ENCODE peak calls at places on chromosomes 2 and 18, in four cellular contexts. One of them, this sample, is unnamed.

GRCh38 chr2:97751752-97752151 is 38.4 kb downstream of the ZAP70 start:
- DNase-seq in uterus: no peak
- DNase-seq in cardiac muscle cell: peak; percentile 36
- DNase-seq in OCI-LY7: no peak
- DNase-seq in this sample: peak; percentile 75

GRCh38 chr2:100213595-100213994 is 71.2 kb upstream of the AFF3 start:
- DNase-seq in uterus: no peak
- DNase-seq in cardiac muscle cell: no peak
- DNase-seq in OCI-LY7: no peak
- DNase-seq in this sample: no peak

GRCh38 chr2:46385786-46386577 is 88.8 kb downstream of the EPAS1 start:
- DNase-seq in uterus: no peak
- DNase-seq in cardiac muscle cell: peak; percentile 75
- DNase-seq in OCI-LY7: no peak
- DNase-seq in this sample: peak; percentile 33

GRCh38 chr2:222572761-222573174 is 83.1 kb downstream of the FARSB start:
- DNase-seq in uterus: no peak
- DNase-seq in cardiac muscle cell: peak; percentile 75
- DNase-seq in OCI-LY7: no peak
- DNase-seq in this sample: peak; percentile 80

GRCh38 chr2:23330214-23330613 is 54.8 kb upstream of the KLHL29 start:
- DNase-seq in uterus: no peak
- DNase-seq in cardiac muscle cell: peak; percentile 28
- DNase-seq in OCI-LY7: no peak
- DNase-seq in this sample: peak; percentile 12

GRCh38 chr2:128376241-128377041 is 57.8 kb upstream of the HS6ST1 start:
- DNase-seq in uterus: peak; percentile 17
- DNase-seq in cardiac muscle cell: no peak
- DNase-seq in OCI-LY7: no peak
- DNase-seq in this sample: no peak

GRCh38 chr2:36367497-36368353 is 12.1 kb downstream of the CRIM1 start:
- DNase-seq in uterus: no peak
- DNase-seq in cardiac muscle cell: peak; percentile 41
- DNase-seq in OCI-LY7: no peak
- DNase-seq in this sample: peak; percentile 60

GRCh38 chr2:44941551-44942234 is at the start of gene SIX3:
- DNase-seq in uterus: no peak
- DNase-seq in cardiac muscle cell: no peak
- DNase-seq in OCI-LY7: no peak
- DNase-seq in this sample: no peak

GRCh38 chr2:27958711-27959378 is 68.3 kb downstream of the BABAM2 start:
- DNase-seq in uterus: no peak
- DNase-seq in cardiac muscle cell: peak; percentile 29
- DNase-seq in OCI-LY7: no peak
- DNase-seq in this sample: no peak

GRCh38 chr2:175855794-175856453 is 146.1 kb downstream of the LNPK start:
- DNase-seq in uterus: no peak
- DNase-seq in cardiac muscle cell: no peak
- DNase-seq in OCI-LY7: no peak
- DNase-seq in this sample: no peak

GRCh38 chr2:70928366-70928765 is 7.3 kb upstream of the ATP6V1B1 start:
- DNase-seq in uterus: no peak
- DNase-seq in cardiac muscle cell: no peak
- DNase-seq in OCI-LY7: no peak
- DNase-seq in this sample: no peak

GRCh38 chr2:198316852-198317395 is 512.5 kb downstream of the PLCL1 start:
- DNase-seq in uterus: no peak
- DNase-seq in cardiac muscle cell: no peak
- DNase-seq in OCI-LY7: no peak
- DNase-seq in this sample: no peak

GRCh38 chr2:20514596-20515269 is 67.9 kb downstream of the RHOB start:
- DNase-seq in uterus: no peak
- DNase-seq in cardiac muscle cell: peak; percentile 98
- DNase-seq in OCI-LY7: no peak
- DNase-seq in this sample: peak; percentile 99

GRCh38 chr2:12717988-12718661 is 1.4 kb downstream of the TRIB2 start:
- DNase-seq in uterus: peak; percentile 45
- DNase-seq in cardiac muscle cell: peak; percentile 49
- DNase-seq in OCI-LY7: peak; percentile 41
- DNase-seq in this sample: no peak

GRCh38 chr18:3599235-3599634 is 149.3 kb downstream of the TGIF1 start:
- DNase-seq in uterus: no peak
- DNase-seq in cardiac muscle cell: no peak
- DNase-seq in OCI-LY7: no peak
- DNase-seq in this sample: no peak

GRCh38 chr2:227365833-227366232 is 13.3 kb downstream of the TM4SF20 start:
- DNase-seq in uterus: no peak
- DNase-seq in cardiac muscle cell: peak; percentile 53
- DNase-seq in OCI-LY7: no peak
- DNase-seq in this sample: peak; percentile 50

GRCh38 chr2:195352581-195352980 is 304.4 kb upstream of the SLC39A10 start:
- DNase-seq in uterus: no peak
- DNase-seq in cardiac muscle cell: no peak
- DNase-seq in OCI-LY7: no peak
- DNase-seq in this sample: no peak

GRCh38 chr18:52426041-52426440 is 86.0 kb downstream of the DCC start:
- DNase-seq in uterus: no peak
- DNase-seq in cardiac muscle cell: no peak
- DNase-seq in OCI-LY7: no peak
- DNase-seq in this sample: no peak

GRCh38 chr2:48713647-48714046 is 41.9 kb downstream of the LHCGR start:
- DNase-seq in uterus: no peak
- DNase-seq in cardiac muscle cell: no peak
- DNase-seq in OCI-LY7: no peak
- DNase-seq in this sample: no peak

GRCh38 chr2:215749092-215749957 is 264.0 kb downstream of the MREG start:
- DNase-seq in uterus: peak; percentile 74
- DNase-seq in cardiac muscle cell: peak; percentile 83
- DNase-seq in OCI-LY7: no peak
- DNase-seq in this sample: peak; percentile 73

GRCh38 chr2:111168528-111168929 is 47.8 kb downstream of the BCL2L11 start:
- DNase-seq in uterus: peak; percentile 39
- DNase-seq in cardiac muscle cell: peak; percentile 61
- DNase-seq in OCI-LY7: peak; percentile 12
- DNase-seq in this sample: peak; percentile 73

GRCh38 chr18:43934322-43935050 is 657.2 kb upstream of the SYT4 start:
- DNase-seq in uterus: no peak
- DNase-seq in cardiac muscle cell: no peak
- DNase-seq in OCI-LY7: no peak
- DNase-seq in this sample: peak; percentile 5

GRCh38 chr18:47752796-47753645 is 177.4 kb downstream of the SMAD2 start:
- DNase-seq in uterus: no peak
- DNase-seq in cardiac muscle cell: no peak
- DNase-seq in OCI-LY7: no peak
- DNase-seq in this sample: no peak

GRCh38 chr18:35205199-35205712 is 35.6 kb upstream of the ZNF397 start:
- DNase-seq in uterus: no peak
- DNase-seq in cardiac muscle cell: no peak
- DNase-seq in OCI-LY7: no peak
- DNase-seq in this sample: no peak

GRCh38 chr2:150806336-150806735 is 318.9 kb upstream of the RND3 start:
- DNase-seq in uterus: no peak
- DNase-seq in cardiac muscle cell: peak; percentile 43
- DNase-seq in OCI-LY7: no peak
- DNase-seq in this sample: peak; percentile 41

GRCh38 chr2:65420712-65421431 is 11.5 kb downstream of the SPRED2 start:
- DNase-seq in uterus: no peak
- DNase-seq in cardiac muscle cell: peak; percentile 60
- DNase-seq in OCI-LY7: peak; percentile 83
- DNase-seq in this sample: peak; percentile 57

GRCh38 chr2:173149491-173149890 is 73.8 kb downstream of the MAP3K20 start:
- DNase-seq in uterus: no peak
- DNase-seq in cardiac muscle cell: no peak
- DNase-seq in OCI-LY7: no peak
- DNase-seq in this sample: peak; percentile 26

GRCh38 chr18:78703297-78703696 is 276.3 kb upstream of the SALL3 start:
- DNase-seq in uterus: no peak
- DNase-seq in cardiac muscle cell: no peak
- DNase-seq in OCI-LY7: no peak
- DNase-seq in this sample: no peak

GRCh38 chr2:28620371-28620793 is 124.5 kb downstream of the PLB1 start:
- DNase-seq in uterus: no peak
- DNase-seq in cardiac muscle cell: no peak
- DNase-seq in OCI-LY7: no peak
- DNase-seq in this sample: no peak

GRCh38 chr2:207135801-207136457 is 29.8 kb downstream of the KLF7 start:
- DNase-seq in uterus: no peak
- DNase-seq in cardiac muscle cell: no peak
- DNase-seq in OCI-LY7: no peak
- DNase-seq in this sample: no peak

GRCh38 chr2:239402666-239403065 is 1.8 kb upstream of the HDAC4 start:
- DNase-seq in uterus: no peak
- DNase-seq in cardiac muscle cell: no peak
- DNase-seq in OCI-LY7: no peak
- DNase-seq in this sample: no peak

GRCh38 chr2:68465081-68465916 is 1.8 kb downstream of the FBXO48 start:
- DNase-seq in uterus: no peak
- DNase-seq in cardiac muscle cell: no peak
- DNase-seq in OCI-LY7: no peak
- DNase-seq in this sample: peak; percentile 24

GRCh38 chr18:13614701-13615288 is 111.6 kb downstream of the FAM210A start:
- DNase-seq in uterus: no peak
- DNase-seq in cardiac muscle cell: no peak
- DNase-seq in OCI-LY7: peak; percentile 67
- DNase-seq in this sample: no peak

GRCh38 chr18:60485207-60485606 is 112.6 kb upstream of the MC4R start:
- DNase-seq in uterus: no peak
- DNase-seq in cardiac muscle cell: peak; percentile 5
- DNase-seq in OCI-LY7: no peak
- DNase-seq in this sample: peak; percentile 35

GRCh38 chr2:230590333-230590732 is 122.3 kb upstream of the CAB39 start:
- DNase-seq in uterus: no peak
- DNase-seq in cardiac muscle cell: no peak
- DNase-seq in OCI-LY7: no peak
- DNase-seq in this sample: no peak

GRCh38 chr2:191885103-191885502 is 38.2 kb upstream of the CAVIN2 start:
- DNase-seq in uterus: no peak
- DNase-seq in cardiac muscle cell: no peak
- DNase-seq in OCI-LY7: no peak
- DNase-seq in this sample: no peak

GRCh38 chr2:30366199-30366691 is 80.8 kb upstream of the LCLAT1 start:
- DNase-seq in uterus: no peak
- DNase-seq in cardiac muscle cell: no peak
- DNase-seq in OCI-LY7: no peak
- DNase-seq in this sample: no peak

GRCh38 chr2:163808406-163808805 is 72.6 kb upstream of the FIGN start:
- DNase-seq in uterus: no peak
- DNase-seq in cardiac muscle cell: peak; percentile 2
- DNase-seq in OCI-LY7: no peak
- DNase-seq in this sample: peak; percentile 24
- TF ChIP-seq CTCF in uterus: no peak
- TF ChIP-seq CTCF in cardiac muscle cell: no peak
- TF ChIP-seq CTCF in OCI-LY7: no peak
- TF ChIP-seq CTCF in this sample: no peak

GRCh38 chr2:126658910-126659613 is 3.1 kb downstream of the GYPC start:
- DNase-seq in uterus: peak; percentile 46
- DNase-seq in cardiac muscle cell: peak; percentile 88
- DNase-seq in OCI-LY7: peak; percentile 78
- DNase-seq in this sample: peak; percentile 75
- H3K4me3 ChIP-seq in uterus: no peak overlapping the region
- H3K4me3 ChIP-seq in cardiac muscle cell: no peak overlapping the region
- H3K4me3 ChIP-seq in OCI-LY7: peak overlapping the region; percentile 74
- H3K4me3 ChIP-seq in this sample: no peak overlapping the region

DNA sequence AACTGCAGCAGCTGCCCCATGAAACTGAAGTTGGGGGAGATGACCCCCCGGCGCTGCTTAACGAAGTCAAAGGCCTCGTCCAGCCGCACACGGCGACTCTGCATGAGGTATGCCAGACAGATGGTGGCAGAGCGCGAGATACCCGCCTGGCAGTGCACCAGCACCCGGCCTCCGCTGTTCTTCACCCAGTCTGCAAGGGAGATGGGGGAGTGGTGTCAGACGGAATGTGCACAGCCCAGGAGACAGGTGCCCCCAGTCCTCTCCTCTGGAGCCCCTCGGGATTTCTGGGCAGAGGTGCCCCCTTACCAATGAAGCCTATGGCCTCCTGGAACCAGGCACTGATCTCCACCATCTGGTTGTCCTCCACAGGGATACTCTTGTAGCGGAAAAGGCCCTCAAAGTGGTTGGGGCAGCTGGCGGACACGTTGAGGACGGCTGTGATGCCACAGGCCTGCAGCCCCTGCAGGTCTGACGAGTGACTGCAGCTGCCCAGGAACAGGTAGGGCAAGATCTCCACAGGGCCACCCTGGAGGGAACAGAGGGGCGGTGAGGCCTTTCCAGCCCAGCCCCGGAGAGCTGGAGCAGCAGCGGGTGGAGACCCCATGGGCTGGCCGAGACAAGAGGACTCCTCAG is 1.3 kb downstream of the DUSP2 start:
- DNase-seq in uterus: no peak
- DNase-seq in cardiac muscle cell: no peak
- DNase-seq in OCI-LY7: peak; percentile 67
- DNase-seq in this sample: no peak
- TF ChIP-seq CTCF in uterus: no peak
- TF ChIP-seq CTCF in cardiac muscle cell: no peak
- TF ChIP-seq CTCF in OCI-LY7: peak; percentile 42
- TF ChIP-seq CTCF in this sample: peak; percentile 20

GRCh38 chr2:237143676-237144440 is 58.2 kb downstream of the COPS8 start:
- DNase-seq in uterus: no peak
- DNase-seq in cardiac muscle cell: peak; percentile 71
- DNase-seq in OCI-LY7: no peak
- DNase-seq in this sample: peak; percentile 80
- H3K4me3 ChIP-seq in uterus: no peak overlapping the region
- H3K4me3 ChIP-seq in cardiac muscle cell: no peak overlapping the region
- H3K4me3 ChIP-seq in OCI-LY7: no peak overlapping the region
- H3K4me3 ChIP-seq in this sample: no peak overlapping the region

GRCh38 chr2:241721852-241722251 is 12.6 kb upstream of the D2HGDH start:
- DNase-seq in uterus: no peak
- DNase-seq in cardiac muscle cell: no peak
- DNase-seq in OCI-LY7: no peak
- DNase-seq in this sample: no peak

GRCh38 chr2:241722896-241723454 is 11.5 kb upstream of the D2HGDH start:
- DNase-seq in uterus: no peak
- DNase-seq in cardiac muscle cell: no peak
- DNase-seq in OCI-LY7: no peak
- DNase-seq in this sample: no peak

GRCh38 chr2:241724975-241725870 is 9.2 kb upstream of the D2HGDH start:
- DNase-seq in uterus: no peak
- DNase-seq in cardiac muscle cell: no peak
- DNase-seq in OCI-LY7: no peak
- DNase-seq in this sample: no peak

GRCh38 chr2:241726459-241726858 is 8.0 kb upstream of the D2HGDH start:
- DNase-seq in uterus: no peak
- DNase-seq in cardiac muscle cell: no peak
- DNase-seq in OCI-LY7: no peak
- DNase-seq in this sample: no peak

GRCh38 chr2:241724259-241724974 is 10.0 kb upstream of the D2HGDH start:
- DNase-seq in uterus: no peak
- DNase-seq in cardiac muscle cell: no peak
- DNase-seq in OCI-LY7: no peak
- DNase-seq in this sample: no peak
- TF ChIP-seq CTCF in uterus: peak; percentile 17
- TF ChIP-seq CTCF in cardiac muscle cell: peak; percentile 8
- TF ChIP-seq CTCF in OCI-LY7: peak; percentile 47
- TF ChIP-seq CTCF in this sample: peak; percentile 45

This sample was measured in choroid plexus epithelial cell.